ENCODE peak calls at places on chromosomes 3 and 15, in four cellular contexts. Q is transverse colon, R is brain microvascular endothelial cell, B is stomach. F is an unnamed sample. For H3K27me3, the result is how much of the 10 kb centered on the place peaks cover.

GRCh38 chr3:147191795-147192385 is 214.5 kb downstream of the ZIC4 start:
- DNase-seq in Q (peak), R (peak), B (no peak), F (peak)

GRCh38 chr15:39084683-39085530 is 496.0 kb upstream of the THBS1 start:
- DNase-seq in Q (peak), R (peak), B (no peak), F (peak)

GRCh38 chr3:177452487-177452886 is 255.2 kb upstream of the TBL1XR1 start:
- DNase-seq in Q (no peak), R (peak), B (no peak), F (peak)

GRCh38 chr3:72982653-72983366 is 13.8 kb upstream of the PPP4R2 start:
- DNase-seq in Q (no peak), R (no peak), B (no peak), F (no peak)

GRCh38 chr15:93314245-93314644 is 225.2 kb upstream of the RGMA start:
- DNase-seq in Q (no peak), R (no peak), B (no peak), F (no peak)

GRCh38 chr3:50211930-50212329 is 6.9 kb downstream of the SLC38A3 start:
- DNase-seq in Q (no peak), R (no peak), B (no peak), F (peak)

GRCh38 chr3:111848246-111848645 is 10.8 kb upstream of the PHLDB2 start:
- DNase-seq in Q (no peak), R (no peak), B (no peak), F (no peak)

GRCh38 chr15:82184355-82184754 is 78.2 kb downstream of the EFL1 start:
- DNase-seq in Q (no peak), R (no peak), B (no peak), F (no peak)

GRCh38 chr3:171676600-171677175 is 133.6 kb downstream of the PLD1 start:
- DNase-seq in Q (peak), R (no peak), B (no peak), F (no peak)

GRCh38 chr3:46947981-46948791 is 28.4 kb downstream of the CCDC12 start:
- DNase-seq in Q (peak), R (peak), B (peak), F (peak)

GRCh38 chr15:83848315-83849050 is 194.6 kb downstream of the ADAMTSL3 start:
- DNase-seq in Q (no peak), R (peak), B (no peak), F (peak)

GRCh38 chr3:122305818-122306621 is 19.0 kb upstream of the CSTA start:
- DNase-seq in Q (peak), R (no peak), B (peak), F (peak)

GRCh38 chr3:52827866-52828376 is 2.6 kb downstream of the ITIH4 start:
- DNase-seq in Q (no peak), R (no peak), B (peak), F (no peak)

GRCh38 chr15:27086146-27086545 is 115.2 kb downstream of the GABRG3 start:
- DNase-seq in Q (no peak), R (no peak), B (no peak), F (no peak)

GRCh38 chr15:41874736-41875135 is 19.1 kb downstream of the SPTBN5 start:
- DNase-seq in Q (no peak), R (no peak), B (no peak), F (no peak)

GRCh38 chr3:177832862-177833261 is 635.6 kb upstream of the TBL1XR1 start:
- DNase-seq in Q (no peak), R (no peak), B (no peak), F (no peak)

GRCh38 chr15:78437107-78437761 is 782 bp upstream of the IREB2 start:
- DNase-seq in Q (no peak), R (no peak), B (no peak), F (no peak)
- H3K4me3 ChIP-seq in Q (peak), R (peak), B (peak), F (peak)

DNA sequence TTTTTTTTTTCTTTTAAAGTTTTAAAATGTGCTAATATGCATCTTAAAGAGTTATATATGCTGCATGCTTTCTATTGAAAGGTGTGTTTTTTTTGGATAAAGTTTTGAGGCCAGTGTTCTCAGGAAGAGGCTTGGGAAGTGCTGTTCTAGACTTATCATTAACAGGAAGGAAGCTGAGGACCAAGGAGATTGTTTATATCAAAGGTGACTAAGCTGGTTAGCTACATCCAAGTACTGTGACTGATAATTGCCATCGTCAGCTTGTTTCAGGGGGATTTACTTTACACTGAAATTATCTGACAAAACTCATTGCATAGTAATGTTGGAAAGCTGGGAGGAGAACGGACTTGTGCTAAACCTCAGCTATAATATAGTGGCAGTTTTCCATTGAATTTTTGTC is 36.3 kb upstream of the UTS2B start:
- DNase-seq in Q (no peak), R (peak), B (no peak), F (no peak)
- TF ChIP-seq CTCF in Q (no peak), R (no peak), B (no peak), F (no peak)

DNA sequence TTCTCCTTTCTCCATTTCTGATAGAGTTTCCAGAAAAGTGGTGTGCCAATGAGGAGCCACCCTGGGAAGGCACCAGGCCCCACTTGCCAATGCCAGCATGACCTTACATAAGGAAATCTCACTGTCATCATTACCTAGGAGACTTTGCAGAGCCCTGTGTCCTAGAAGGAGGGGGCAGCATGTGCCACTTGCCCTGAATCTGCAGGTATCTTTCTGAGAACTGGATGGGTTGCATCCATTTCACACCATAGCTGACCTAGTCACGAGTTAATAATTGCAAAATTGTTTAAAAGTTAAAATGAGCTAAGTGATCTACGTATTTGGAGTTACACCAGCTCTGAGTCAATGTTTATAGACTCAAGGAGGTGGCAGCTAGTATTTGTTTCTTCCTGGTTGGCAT is 14.3 kb downstream of the CA12 start:
- DNase-seq in Q (no peak), R (no peak), B (no peak), F (peak)
- H3K27me3 ChIP-seq in Q (under half), R (under half), B (under half), F (under half)

GRCh38 chr3:71241981-71242552 is 341.5 kb downstream of the FOXP1 start:
- DNase-seq in Q (no peak), R (no peak), B (no peak), F (peak)
- H3K4me3 ChIP-seq in Q (no peak), R (no peak), B (no peak), F (no peak)

GRCh38 chr15:90233701-90234518 is at the start of the genes CIB1 and GDPGP1:
- DNase-seq in Q (peak), R (peak), B (peak), F (peak)

GRCh38 chr15:90232196-90232595 is 1.5 kb downstream of the CIB1 start:
- DNase-seq in Q (no peak), R (no peak), B (no peak), F (peak)

GRCh38 chr15:90234519-90234988 is 545 bp downstream of the GDPGP1 start:
- DNase-seq in Q (no peak), R (no peak), B (no peak), F (no peak)

GRCh38 chr15:90231028-90232017 is 2.4 kb downstream of the CIB1 start:
- DNase-seq in Q (peak), R (no peak), B (peak), F (peak)

GRCh38 chr15:90232941-90233700 is 620 bp downstream of the CIB1 start:
- DNase-seq in Q (peak), R (peak), B (peak), F (peak)
- TF ChIP-seq CTCF in Q (peak), R (peak), B (peak), F (peak)

DNA sequence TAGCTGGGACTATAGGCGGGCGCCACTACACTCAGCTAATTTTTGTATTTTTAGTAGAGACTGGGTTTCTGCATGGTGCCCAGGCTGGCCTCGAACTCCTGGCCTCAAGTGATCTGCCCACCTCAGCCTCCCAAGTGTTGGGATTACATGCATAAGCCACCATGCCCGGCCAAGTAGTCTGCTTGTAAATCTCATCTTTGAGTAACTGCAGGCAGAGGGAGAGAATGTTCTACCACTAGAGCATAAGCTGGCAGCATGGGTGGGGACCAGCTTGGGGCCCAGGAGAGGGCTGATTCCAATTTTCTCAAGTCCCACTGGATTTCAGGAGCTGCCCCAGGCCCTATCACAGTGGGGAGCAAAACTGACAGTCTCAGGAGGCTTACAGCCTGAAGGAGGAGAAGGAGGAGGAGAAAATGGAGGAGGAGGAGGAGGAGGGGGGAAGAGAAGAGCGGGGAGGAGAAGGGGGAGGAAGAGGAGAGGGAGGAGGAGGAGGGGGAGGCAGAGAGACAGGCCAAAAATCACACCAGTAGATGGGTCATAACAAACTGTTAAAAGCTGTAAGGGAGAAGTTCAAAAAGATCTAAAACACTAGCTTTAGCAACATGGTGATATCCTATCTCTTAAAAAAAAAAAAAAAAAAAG is 229.0 kb upstream of the IGF1R start:
- DNase-seq in Q (no peak), R (no peak), B (no peak), F (no peak)
- H3K27me3 ChIP-seq in Q (under half), R (under half), B (under half), F (under half)

DNA sequence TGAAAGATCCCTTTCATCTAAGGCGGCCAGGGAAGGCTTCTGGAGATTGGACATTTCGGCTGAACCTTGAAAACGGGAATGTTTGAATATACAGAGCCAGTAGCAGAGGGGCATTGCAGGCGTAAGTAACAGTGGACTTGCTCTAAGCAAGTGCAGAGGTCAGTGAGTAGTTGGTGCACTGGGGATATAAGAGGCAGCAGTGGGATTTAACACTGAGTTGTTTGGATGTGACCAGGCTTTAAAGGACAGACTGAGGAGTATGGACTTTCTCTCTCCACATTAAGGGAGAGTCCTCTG is 1.3 kb downstream of the ARNT2 start:
- DNase-seq in Q (no peak), R (no peak), B (no peak), F (no peak)
- H3K4me3 ChIP-seq in Q (no peak), R (no peak), B (no peak), F (no peak)